ENCODE peak calls at places on chromosomes 11 and 22, in ten cellular contexts. One of them, this sample, is unnamed.

GRCh38 chr11:35615911-35616900 is 2.1 kb upstream of the FJX1 start:
- DNase-seq in RWPE1: peak
- DNase-seq in tibial artery: no peak
- DNase-seq in transverse colon: no peak
- DNase-seq in WERI-Rb-1: no peak
- DNase-seq in tibial nerve: peak
- DNase-seq in dorsolateral prefrontal cortex: peak
- DNase-seq in uterus: no peak
- DNase-seq in fibroblast of pulmonary artery: peak
- DNase-seq in mucosa of descending colon: no peak
- DNase-seq in this sample: peak

GRCh38 chr11:16276251-16276650 is 80.1 kb downstream of the SOX6 start:
- DNase-seq in RWPE1: no peak
- DNase-seq in tibial artery: no peak
- DNase-seq in transverse colon: no peak
- DNase-seq in WERI-Rb-1: no peak
- DNase-seq in tibial nerve: no peak
- DNase-seq in dorsolateral prefrontal cortex: no peak
- DNase-seq in uterus: no peak
- DNase-seq in fibroblast of pulmonary artery: no peak
- DNase-seq in mucosa of descending colon: no peak
- DNase-seq in this sample: no peak

GRCh38 chr11:10385696-10386095 is 69.4 kb upstream of the AMPD3 start:
- DNase-seq in RWPE1: no peak
- DNase-seq in tibial artery: no peak
- DNase-seq in transverse colon: peak
- DNase-seq in WERI-Rb-1: no peak
- DNase-seq in tibial nerve: peak
- DNase-seq in dorsolateral prefrontal cortex: no peak
- DNase-seq in uterus: peak
- DNase-seq in fibroblast of pulmonary artery: peak
- DNase-seq in mucosa of descending colon: peak
- DNase-seq in this sample: no peak

GRCh38 chr11:9625158-9625557 is 38.7 kb upstream of the SWAP70 start:
- DNase-seq in RWPE1: no peak
- DNase-seq in tibial artery: no peak
- DNase-seq in transverse colon: no peak
- DNase-seq in WERI-Rb-1: no peak
- DNase-seq in tibial nerve: no peak
- DNase-seq in dorsolateral prefrontal cortex: no peak
- DNase-seq in uterus: peak
- DNase-seq in fibroblast of pulmonary artery: no peak
- DNase-seq in mucosa of descending colon: no peak
- DNase-seq in this sample: no peak

GRCh38 chr11:45085657-45086501 is 60.6 kb upstream of the PRDM11 start:
- DNase-seq in RWPE1: no peak
- DNase-seq in tibial artery: no peak
- DNase-seq in transverse colon: no peak
- DNase-seq in WERI-Rb-1: peak
- DNase-seq in tibial nerve: no peak
- DNase-seq in dorsolateral prefrontal cortex: no peak
- DNase-seq in uterus: no peak
- DNase-seq in fibroblast of pulmonary artery: no peak
- DNase-seq in mucosa of descending colon: no peak
- DNase-seq in this sample: no peak

GRCh38 chr11:18046116-18046777 is at the start of gene TPH1:
- DNase-seq in RWPE1: peak
- DNase-seq in tibial artery: peak
- DNase-seq in transverse colon: peak
- DNase-seq in WERI-Rb-1: no peak
- DNase-seq in tibial nerve: no peak
- DNase-seq in dorsolateral prefrontal cortex: no peak
- DNase-seq in uterus: peak
- DNase-seq in fibroblast of pulmonary artery: peak
- DNase-seq in mucosa of descending colon: peak
- DNase-seq in this sample: peak

GRCh38 chr11:118128821-118129474 is 23.7 kb downstream of the SCN4B start:
- DNase-seq in RWPE1: no peak
- DNase-seq in tibial artery: no peak
- DNase-seq in transverse colon: no peak
- DNase-seq in WERI-Rb-1: no peak
- DNase-seq in tibial nerve: no peak
- DNase-seq in dorsolateral prefrontal cortex: no peak
- DNase-seq in uterus: no peak
- DNase-seq in fibroblast of pulmonary artery: no peak
- DNase-seq in mucosa of descending colon: no peak
- DNase-seq in this sample: no peak

GRCh38 chr11:73412308-73412707 is 36.1 kb downstream of the RELT start:
- DNase-seq in RWPE1: no peak
- DNase-seq in tibial artery: no peak
- DNase-seq in transverse colon: no peak
- DNase-seq in WERI-Rb-1: no peak
- DNase-seq in tibial nerve: no peak
- DNase-seq in dorsolateral prefrontal cortex: no peak
- DNase-seq in uterus: no peak
- DNase-seq in fibroblast of pulmonary artery: peak
- DNase-seq in mucosa of descending colon: no peak
- DNase-seq in this sample: peak

GRCh38 chr11:115459563-115459962 is 44.7 kb downstream of the CADM1 start:
- DNase-seq in RWPE1: no peak
- DNase-seq in tibial artery: no peak
- DNase-seq in transverse colon: no peak
- DNase-seq in WERI-Rb-1: no peak
- DNase-seq in tibial nerve: no peak
- DNase-seq in dorsolateral prefrontal cortex: no peak
- DNase-seq in uterus: no peak
- DNase-seq in fibroblast of pulmonary artery: no peak
- DNase-seq in mucosa of descending colon: no peak
- DNase-seq in this sample: peak

GRCh38 chr11:29127456-29127855 is 889.4 kb downstream of the KCNA4 start:
- DNase-seq in RWPE1: no peak
- DNase-seq in tibial artery: no peak
- DNase-seq in transverse colon: no peak
- DNase-seq in WERI-Rb-1: no peak
- DNase-seq in tibial nerve: no peak
- DNase-seq in dorsolateral prefrontal cortex: no peak
- DNase-seq in uterus: no peak
- DNase-seq in fibroblast of pulmonary artery: no peak
- DNase-seq in mucosa of descending colon: no peak
- DNase-seq in this sample: no peak

GRCh38 chr11:132131962-132132361 is 761.5 kb downstream of the NTM start:
- DNase-seq in RWPE1: no peak
- DNase-seq in tibial artery: no peak
- DNase-seq in transverse colon: no peak
- DNase-seq in WERI-Rb-1: no peak
- DNase-seq in tibial nerve: no peak
- DNase-seq in dorsolateral prefrontal cortex: no peak
- DNase-seq in uterus: no peak
- DNase-seq in fibroblast of pulmonary artery: no peak
- DNase-seq in mucosa of descending colon: no peak
- DNase-seq in this sample: no peak

GRCh38 chr11:68938088-68938487 is 34.4 kb downstream of the IGHMBP2 start:
- DNase-seq in RWPE1: no peak
- DNase-seq in tibial artery: no peak
- DNase-seq in transverse colon: no peak
- DNase-seq in WERI-Rb-1: no peak
- DNase-seq in tibial nerve: no peak
- DNase-seq in dorsolateral prefrontal cortex: peak
- DNase-seq in uterus: no peak
- DNase-seq in fibroblast of pulmonary artery: no peak
- DNase-seq in mucosa of descending colon: no peak
- DNase-seq in this sample: no peak

GRCh38 chr22:43230983-43231723 is 44.2 kb upstream of the TTLL12 start:
- DNase-seq in RWPE1: peak
- DNase-seq in tibial artery: no peak
- DNase-seq in transverse colon: peak
- DNase-seq in WERI-Rb-1: peak
- DNase-seq in tibial nerve: peak
- DNase-seq in dorsolateral prefrontal cortex: peak
- DNase-seq in uterus: peak
- DNase-seq in fibroblast of pulmonary artery: peak
- DNase-seq in mucosa of descending colon: no peak
- DNase-seq in this sample: peak

GRCh38 chr22:37559901-37560681 is at the start of gene CDC42EP1:
- DNase-seq in RWPE1: no peak
- DNase-seq in tibial artery: peak
- DNase-seq in transverse colon: peak
- DNase-seq in WERI-Rb-1: peak
- DNase-seq in tibial nerve: no peak
- DNase-seq in dorsolateral prefrontal cortex: no peak
- DNase-seq in uterus: peak
- DNase-seq in fibroblast of pulmonary artery: peak
- DNase-seq in mucosa of descending colon: peak
- DNase-seq in this sample: peak

GRCh38 chr11:63572026-63572688 is 9.0 kb upstream of the PLAAT2 start:
- DNase-seq in RWPE1: no peak
- DNase-seq in tibial artery: no peak
- DNase-seq in transverse colon: no peak
- DNase-seq in WERI-Rb-1: no peak
- DNase-seq in tibial nerve: no peak
- DNase-seq in dorsolateral prefrontal cortex: no peak
- DNase-seq in uterus: no peak
- DNase-seq in fibroblast of pulmonary artery: no peak
- DNase-seq in mucosa of descending colon: no peak
- DNase-seq in this sample: no peak

GRCh38 chr11:65859812-65860277 is 388 bp upstream of the MUS81 start:
- DNase-seq in RWPE1: no peak
- DNase-seq in tibial artery: no peak
- DNase-seq in transverse colon: peak
- DNase-seq in WERI-Rb-1: no peak
- DNase-seq in tibial nerve: no peak
- DNase-seq in dorsolateral prefrontal cortex: no peak
- DNase-seq in uterus: no peak
- DNase-seq in fibroblast of pulmonary artery: no peak
- DNase-seq in mucosa of descending colon: peak
- DNase-seq in this sample: no peak

GRCh38 chr11:47992959-47993820 is 12.8 kb downstream of the PTPRJ start:
- DNase-seq in RWPE1: no peak
- DNase-seq in tibial artery: no peak
- DNase-seq in transverse colon: peak
- DNase-seq in WERI-Rb-1: no peak
- DNase-seq in tibial nerve: no peak
- DNase-seq in dorsolateral prefrontal cortex: no peak
- DNase-seq in uterus: no peak
- DNase-seq in fibroblast of pulmonary artery: peak
- DNase-seq in mucosa of descending colon: no peak
- DNase-seq in this sample: peak

GRCh38 chr11:29985248-29985647 is 31.6 kb downstream of the KCNA4 start:
- DNase-seq in RWPE1: no peak
- DNase-seq in tibial artery: no peak
- DNase-seq in transverse colon: no peak
- DNase-seq in WERI-Rb-1: no peak
- DNase-seq in tibial nerve: no peak
- DNase-seq in dorsolateral prefrontal cortex: no peak
- DNase-seq in uterus: no peak
- DNase-seq in fibroblast of pulmonary artery: no peak
- DNase-seq in mucosa of descending colon: no peak
- DNase-seq in this sample: no peak

GRCh38 chr22:28808716-28809355 is 8.5 kb upstream of the XBP1 start:
- DNase-seq in RWPE1: no peak
- DNase-seq in tibial artery: no peak
- DNase-seq in transverse colon: no peak
- DNase-seq in WERI-Rb-1: no peak
- DNase-seq in tibial nerve: no peak
- DNase-seq in dorsolateral prefrontal cortex: no peak
- DNase-seq in uterus: no peak
- DNase-seq in fibroblast of pulmonary artery: no peak
- DNase-seq in mucosa of descending colon: no peak
- DNase-seq in this sample: no peak

GRCh38 chr11:2812371-2812991 is 73.1 kb downstream of the CDKN1C start:
- DNase-seq in RWPE1: no peak
- DNase-seq in tibial artery: no peak
- DNase-seq in transverse colon: no peak
- DNase-seq in WERI-Rb-1: no peak
- DNase-seq in tibial nerve: no peak
- DNase-seq in dorsolateral prefrontal cortex: no peak
- DNase-seq in uterus: peak
- DNase-seq in fibroblast of pulmonary artery: peak
- DNase-seq in mucosa of descending colon: peak
- DNase-seq in this sample: peak
- TF ChIP-seq CTCF in RWPE1: no peak
- TF ChIP-seq CTCF in tibial artery: no peak
- TF ChIP-seq CTCF in transverse colon: no peak
- TF ChIP-seq CTCF in WERI-Rb-1: no peak
- TF ChIP-seq CTCF in tibial nerve: no peak
- TF ChIP-seq CTCF in dorsolateral prefrontal cortex: no peak
- TF ChIP-seq CTCF in uterus: no peak
- TF ChIP-seq CTCF in fibroblast of pulmonary artery: no peak
- TF ChIP-seq CTCF in mucosa of descending colon: no peak
- TF ChIP-seq CTCF in this sample: no peak

GRCh38 chr11:83744620-83745192 is 458.5 kb upstream of the CCDC90B start:
- DNase-seq in RWPE1: no peak
- DNase-seq in tibial artery: no peak
- DNase-seq in transverse colon: no peak
- DNase-seq in WERI-Rb-1: no peak
- DNase-seq in tibial nerve: no peak
- DNase-seq in dorsolateral prefrontal cortex: no peak
- DNase-seq in uterus: no peak
- DNase-seq in fibroblast of pulmonary artery: no peak
- DNase-seq in mucosa of descending colon: no peak
- DNase-seq in this sample: no peak
- TF ChIP-seq CTCF in RWPE1: no peak
- TF ChIP-seq CTCF in tibial artery: no peak
- TF ChIP-seq CTCF in transverse colon: no peak
- TF ChIP-seq CTCF in WERI-Rb-1: no peak
- TF ChIP-seq CTCF in tibial nerve: no peak
- TF ChIP-seq CTCF in dorsolateral prefrontal cortex: no peak
- TF ChIP-seq CTCF in uterus: no peak
- TF ChIP-seq CTCF in fibroblast of pulmonary artery: no peak
- TF ChIP-seq CTCF in mucosa of descending colon: no peak
- TF ChIP-seq CTCF in this sample: no peak

GRCh38 chr11:77063407-77063806 is 3.4 kb upstream of the CAPN5 start:
- DNase-seq in RWPE1: no peak
- DNase-seq in tibial artery: no peak
- DNase-seq in transverse colon: no peak
- DNase-seq in WERI-Rb-1: no peak
- DNase-seq in tibial nerve: no peak
- DNase-seq in dorsolateral prefrontal cortex: no peak
- DNase-seq in uterus: no peak
- DNase-seq in fibroblast of pulmonary artery: no peak
- DNase-seq in mucosa of descending colon: no peak
- DNase-seq in this sample: no peak
- TF ChIP-seq CTCF in RWPE1: no peak
- TF ChIP-seq CTCF in tibial artery: no peak
- TF ChIP-seq CTCF in transverse colon: no peak
- TF ChIP-seq CTCF in WERI-Rb-1: no peak
- TF ChIP-seq CTCF in tibial nerve: no peak
- TF ChIP-seq CTCF in dorsolateral prefrontal cortex: no peak
- TF ChIP-seq CTCF in uterus: no peak
- TF ChIP-seq CTCF in fibroblast of pulmonary artery: no peak
- TF ChIP-seq CTCF in mucosa of descending colon: no peak
- TF ChIP-seq CTCF in this sample: no peak

DNA sequence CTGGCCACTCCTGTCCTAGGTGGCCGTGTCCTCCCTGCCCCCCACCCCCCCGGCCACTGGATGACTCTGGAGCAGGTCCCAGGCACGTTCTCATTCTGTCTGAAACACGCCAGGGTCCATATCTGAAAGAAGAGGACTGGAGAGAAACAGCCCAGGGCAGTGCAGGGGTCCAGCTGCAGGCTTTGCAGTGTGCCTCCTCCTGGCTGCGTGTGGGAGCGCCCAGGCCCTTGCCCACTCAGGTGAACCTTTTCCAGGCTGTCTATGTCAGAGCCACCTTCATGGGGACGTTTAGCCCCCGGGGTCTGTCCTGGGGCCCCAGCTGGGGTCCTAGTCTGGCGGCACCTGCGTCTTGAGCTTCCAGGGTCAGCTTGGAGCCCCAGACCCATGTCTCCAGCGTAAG is 15.6 kb downstream of the GRAMD4 start:
- DNase-seq in RWPE1: no peak
- DNase-seq in tibial artery: no peak
- DNase-seq in transverse colon: no peak
- DNase-seq in WERI-Rb-1: peak
- DNase-seq in tibial nerve: no peak
- DNase-seq in dorsolateral prefrontal cortex: no peak
- DNase-seq in uterus: no peak
- DNase-seq in fibroblast of pulmonary artery: no peak
- DNase-seq in mucosa of descending colon: no peak
- DNase-seq in this sample: no peak
- TF ChIP-seq CTCF in RWPE1: no peak
- TF ChIP-seq CTCF in tibial artery: no peak
- TF ChIP-seq CTCF in transverse colon: no peak
- TF ChIP-seq CTCF in WERI-Rb-1: peak
- TF ChIP-seq CTCF in tibial nerve: no peak
- TF ChIP-seq CTCF in dorsolateral prefrontal cortex: no peak
- TF ChIP-seq CTCF in uterus: no peak
- TF ChIP-seq CTCF in fibroblast of pulmonary artery: no peak
- TF ChIP-seq CTCF in mucosa of descending colon: no peak
- TF ChIP-seq CTCF in this sample: peak